ENCODE peak calls at places on chromosomes 7 and 10, in four cellular contexts. D is body of pancreas, V is tibial artery, M is small intestine. K is an unnamed sample. For H3K9me3, the result is how much of the 10 kb centered on the place peaks cover.

GRCh38 chr7:29105191-29105590 is 41.1 kb downstream of the CPVL start:
- DNase-seq in D (no peak), V (no peak), M (no peak), K (no peak)

GRCh38 chr7:77351539-77352004 is 64.6 kb downstream of the GSAP start:
- DNase-seq in D (no peak), V (no peak), M (peak), K (no peak)

GRCh38 chr7:1505731-1506550 is 1.8 kb upstream of the INTS1 start:
- DNase-seq in D (peak), V (no peak), M (no peak), K (no peak)

GRCh38 chr7:130359276-130359857 is 14.8 kb downstream of the CPA5 start:
- DNase-seq in D (no peak), V (no peak), M (no peak), K (no peak)

GRCh38 chr10:14459670-14460069 is 128.9 kb upstream of the FRMD4A start:
- DNase-seq in D (no peak), V (no peak), M (no peak), K (no peak)

GRCh38 chr10:78559514-78560392 is 509.0 kb upstream of the ZMIZ1 start:
- DNase-seq in D (no peak), V (no peak), M (no peak), K (no peak)

GRCh38 chr7:29113384-29114102 is 32.8 kb downstream of the CPVL start:
- DNase-seq in D (no peak), V (no peak), M (peak), K (no peak)

GRCh38 chr10:128035557-128035973 is 90.7 kb downstream of the MKI67 start:
- DNase-seq in D (no peak), V (no peak), M (peak), K (peak)

GRCh38 chr10:119422685-119423509 is 119.6 kb downstream of the RGS10 start:
- DNase-seq in D (no peak), V (no peak), M (no peak), K (no peak)

GRCh38 chr10:23314835-23315239 is 29.8 kb downstream of the C10orf67 start:
- DNase-seq in D (peak), V (no peak), M (peak), K (no peak)

GRCh38 chr7:64884913-64885370 is 18.1 kb upstream of the ZNF273 start:
- DNase-seq in D (no peak), V (no peak), M (no peak), K (no peak)

GRCh38 chr7:156612930-156613329 is 27.6 kb upstream of the RNF32 start:
- DNase-seq in D (no peak), V (no peak), M (no peak), K (no peak)

GRCh38 chr7:73612598-73613269 is 11.6 kb downstream of the MLXIPL start:
- DNase-seq in D (peak), V (no peak), M (peak), K (no peak)

GRCh38 chr10:35995515-35995914 is 353.4 kb upstream of the FZD8 start:
- DNase-seq in D (no peak), V (no peak), M (no peak), K (no peak)

GRCh38 chr7:148398844-148399365 is 191.7 kb upstream of the C7orf33 start:
- DNase-seq in D (no peak), V (no peak), M (no peak), K (no peak)

GRCh38 chr10:81179805-81180452 is 642.2 kb downstream of the SH2D4B start:
- DNase-seq in D (no peak), V (no peak), M (no peak), K (no peak)

GRCh38 chr7:143512488-143513340 is 35.0 kb downstream of the TAS2R41 start:
- DNase-seq in D (no peak), V (no peak), M (peak), K (no peak)

GRCh38 chr7:68276725-68277124 is 1280.1 kb downstream of the TYW1 start:
- DNase-seq in D (no peak), V (no peak), M (no peak), K (no peak)

GRCh38 chr10:23095966-23096813 is 811 bp downstream of the MSRB2 start:
- DNase-seq in D (peak), V (peak), M (peak), K (peak)

GRCh38 chr7:16881809-16882208 is at the start of gene AGR3:
- DNase-seq in D (peak), V (no peak), M (peak), K (no peak)

GRCh38 chr7:10940748-10941358 is 32.8 kb upstream of the PHF14 start:
- DNase-seq in D (peak), V (no peak), M (peak), K (no peak)

GRCh38 chr7:130393799-130394411 is 13.6 kb downstream of the CPA1 start:
- DNase-seq in D (no peak), V (no peak), M (no peak), K (no peak)

GRCh38 chr7:74612015-74612829 is 45.3 kb upstream of the GTF2I start:
- DNase-seq in D (peak), V (no peak), M (no peak), K (peak)

GRCh38 chr10:8138471-8138870 is 84.0 kb downstream of the GATA3 start:
- DNase-seq in D (no peak), V (no peak), M (no peak), K (no peak)

GRCh38 chr7:77657427-77658331 is 38.6 kb upstream of the RSBN1L start:
- DNase-seq in D (peak), V (no peak), M (peak), K (no peak)

GRCh38 chr7:53315986-53316385 is 280.6 kb downstream of the POM121L12 start:
- DNase-seq in D (no peak), V (no peak), M (no peak), K (peak)

GRCh38 chr7:106205621-106206222 is 79.1 kb downstream of the NAMPT start:
- DNase-seq in D (no peak), V (no peak), M (no peak), K (no peak)

GRCh38 chr10:119654540-119654939 is 3.4 kb downstream of the BAG3 start:
- DNase-seq in D (peak), V (peak), M (peak), K (peak)

GRCh38 chr7:43443380-43443779 is 139.5 kb upstream of the STK17A start:
- DNase-seq in D (no peak), V (no peak), M (no peak), K (no peak)

GRCh38 chr7:29843106-29843505 is 36.8 kb downstream of the WIPF3 start:
- DNase-seq in D (no peak), V (no peak), M (no peak), K (no peak)

GRCh38 chr7:73451780-73452398 is 18.3 kb downstream of the FZD9 start:
- DNase-seq in D (peak), V (no peak), M (peak), K (no peak)

GRCh38 chr7:146172112-146172511 is 55.5 kb downstream of the CNTNAP2 start:
- DNase-seq in D (no peak), V (no peak), M (no peak), K (no peak)

GRCh38 chr7:29336851-29337627 is 142.5 kb downstream of the CHN2 start:
- DNase-seq in D (peak), V (no peak), M (peak), K (no peak)

GRCh38 chr10:35433851-35434426 is 97.6 kb downstream of the CCNY start:
- DNase-seq in D (no peak), V (no peak), M (no peak), K (no peak)

GRCh38 chr7:108196004-108196403 is 65.8 kb upstream of the LAMB4 start:
- DNase-seq in D (no peak), V (no peak), M (no peak), K (no peak)

GRCh38 chr10:97814996-97815395 is 34.6 kb upstream of the GOLGA7B start:
- DNase-seq in D (no peak), V (no peak), M (no peak), K (no peak)

GRCh38 chr10:61981460-61981859 is 80.0 kb downstream of the ARID5B start:
- DNase-seq in D (no peak), V (no peak), M (peak), K (no peak)

GRCh38 chr7:137343483-137343841 is at the start of gene PTN:
- DNase-seq in D (peak), V (no peak), M (no peak), K (peak)

GRCh38 chr10:98340261-98340675 is 72.3 kb upstream of the LOXL4 start:
- DNase-seq in D (no peak), V (no peak), M (no peak), K (no peak)

GRCh38 chr10:71383972-71384687 is 12.6 kb upstream of the CDH23 start:
- DNase-seq in D (peak), V (peak), M (peak), K (peak)

GRCh38 chr10:86815640-86816039 is 59.2 kb downstream of the BMPR1A start:
- DNase-seq in D (no peak), V (no peak), M (no peak), K (no peak)
- H3K27ac ChIP-seq in D (no peak), V (peak), M (no peak), K (no peak)

DNA sequence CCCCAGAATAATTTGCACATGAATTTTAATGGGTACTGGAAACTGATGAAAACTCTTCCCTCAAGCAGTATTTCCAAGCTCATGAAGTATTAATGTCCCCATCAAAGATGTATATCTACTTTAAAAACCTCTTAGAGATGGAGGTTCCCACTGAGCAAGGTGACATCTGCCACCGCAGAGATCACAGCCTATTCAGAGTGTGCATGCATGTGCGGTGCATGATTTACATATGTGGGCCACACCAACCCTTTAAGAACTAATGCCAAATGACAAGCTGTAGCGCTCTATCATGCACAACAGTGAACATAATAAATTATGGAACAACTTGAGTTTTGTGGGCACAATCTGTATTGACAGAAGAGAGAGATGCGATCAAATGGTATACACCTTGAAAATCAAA is 139.8 kb upstream of the ADCY1 start:
- DNase-seq in D (no peak), V (no peak), M (no peak), K (no peak)
- H3K9me3 ChIP-seq in D (under half), V (under half), M (under half), K (under half)

GRCh38 chr7:102913846-102914245 is 1.0 kb downstream of the LRRC17 start:
- DNase-seq in D (no peak), V (no peak), M (no peak), K (no peak)
- H3K4me3 ChIP-seq in D (no peak), V (peak), M (no peak), K (peak)

GRCh38 chr7:155538293-155538692 is 8.1 kb downstream of the CNPY1 start:
- DNase-seq in D (no peak), V (no peak), M (no peak), K (no peak)
- H3K27ac ChIP-seq in D (no peak), V (no peak), M (no peak), K (no peak)